ENCODE peak calls at places on chromosomes 13 and 19, in four cellular contexts. One of them, this sample, is unnamed.

GRCh38 chr13:91358384-91358776 is 10.9 kb downstream of the MIR17HG start:
- DNase-seq in mesenchymal stem cell: no peak
- DNase-seq in H9: no peak
- DNase-seq in H1: no peak
- DNase-seq in this sample: no peak

GRCh38 chr13:62387642-62388041 is 972.0 kb upstream of the PCDH20 start:
- DNase-seq in H9: no peak
- DNase-seq in H1: no peak
- DNase-seq in mesenchymal stem cell: peak; percentile 6
- DNase-seq in this sample: no peak

GRCh38 chr13:100563779-100564178 is 24.8 kb downstream of the GGACT start:
- DNase-seq in H1: no peak
- DNase-seq in H9: no peak
- DNase-seq in mesenchymal stem cell: no peak
- DNase-seq in this sample: no peak

GRCh38 chr13:94481966-94482365 is 2.5 kb upstream of the DCT start:
- DNase-seq in mesenchymal stem cell: peak; percentile 45
- DNase-seq in H9: no peak
- DNase-seq in H1: no peak
- DNase-seq in this sample: no peak

GRCh38 chr19:33440682-33441081 is 67.2 kb downstream of the CEBPG start:
- DNase-seq in H9: no peak
- DNase-seq in mesenchymal stem cell: no peak
- DNase-seq in H1: no peak
- DNase-seq in this sample: no peak

GRCh38 chr13:30861163-30861562 is 44.9 kb upstream of the MEDAG start:
- DNase-seq in H9: no peak
- DNase-seq in H1: no peak
- DNase-seq in mesenchymal stem cell: no peak
- DNase-seq in this sample: no peak

GRCh38 chr19:46618670-46619231 is 6.1 kb downstream of the PTGIR start:
- DNase-seq in H9: no peak
- DNase-seq in H1: no peak
- DNase-seq in mesenchymal stem cell: no peak
- DNase-seq in this sample: no peak

GRCh38 chr19:5691205-5691929 is 1.3 kb downstream of the RPL36 start:
- DNase-seq in H1: no peak
- DNase-seq in H9: peak; percentile 37
- DNase-seq in mesenchymal stem cell: peak; percentile 47
- DNase-seq in this sample: no peak

GRCh38 chr13:66665991-66666390 is 564.1 kb downstream of the PCDH9 start:
- DNase-seq in mesenchymal stem cell: peak; percentile 94
- DNase-seq in H1: no peak
- DNase-seq in H9: peak; percentile 51
- DNase-seq in this sample: peak; percentile 61

GRCh38 chr19:55680339-55681130 is 5.5 kb downstream of the EPN1 start:
- DNase-seq in mesenchymal stem cell: no peak
- DNase-seq in H9: no peak
- DNase-seq in H1: no peak
- DNase-seq in this sample: no peak

GRCh38 chr19:51570962-51571575 is at the start of gene ZNF175:
- DNase-seq in mesenchymal stem cell: peak; percentile 97
- DNase-seq in H1: peak; percentile 91
- DNase-seq in H9: peak; percentile 88
- DNase-seq in this sample: peak; percentile 95

GRCh38 chr13:71513414-71514063 is 353.5 kb downstream of the DACH1 start:
- DNase-seq in H9: no peak
- DNase-seq in H1: no peak
- DNase-seq in mesenchymal stem cell: no peak
- DNase-seq in this sample: no peak

GRCh38 chr13:113584205-113584869 is at the start of gene TFDP1:
- DNase-seq in mesenchymal stem cell: peak; percentile 80
- DNase-seq in H1: peak; percentile 62
- DNase-seq in H9: peak; percentile 77
- DNase-seq in this sample: peak; percentile 84

GRCh38 chr19:11984986-11985385 is 20.1 kb downstream of the ZNF763 start:
- DNase-seq in H9: peak; percentile 48
- DNase-seq in mesenchymal stem cell: no peak
- DNase-seq in H1: no peak
- DNase-seq in this sample: no peak

GRCh38 chr19:42268142-42268703 is 829 bp upstream of the CIC start:
- DNase-seq in H9: peak; percentile 99
- DNase-seq in mesenchymal stem cell: peak; percentile 100
- DNase-seq in H1: peak; percentile 99
- DNase-seq in this sample: peak; percentile 99

GRCh38 chr13:80123945-80124344 is 217.0 kb downstream of the SPRY2 start:
- DNase-seq in H1: no peak
- DNase-seq in H9: no peak
- DNase-seq in mesenchymal stem cell: no peak
- DNase-seq in this sample: no peak

GRCh38 chr13:100235311-100235901 is 146.5 kb downstream of the PCCA start:
- DNase-seq in H9: no peak
- DNase-seq in H1: no peak
- DNase-seq in mesenchymal stem cell: peak; percentile 52
- DNase-seq in this sample: peak; percentile 20

GRCh38 chr19:6800991-6801396 is 28.5 kb downstream of the VAV1 start:
- DNase-seq in H9: peak; percentile 30
- DNase-seq in H1: no peak
- DNase-seq in mesenchymal stem cell: no peak
- DNase-seq in this sample: no peak

GRCh38 chr19:39372047-39372802 is 18.7 kb downstream of the PAF1 start:
- DNase-seq in mesenchymal stem cell: peak; percentile 72
- DNase-seq in H1: no peak
- DNase-seq in H9: no peak
- DNase-seq in this sample: no peak

GRCh38 chr19:57887195-57887941 is 1.5 kb downstream of the ZNF814 start:
- DNase-seq in H1: peak; percentile 50
- DNase-seq in H9: peak; percentile 65
- DNase-seq in mesenchymal stem cell: peak; percentile 19
- DNase-seq in this sample: peak; percentile 17

GRCh38 chr19:4389064-4389375 is 11.3 kb downstream of the SH3GL1 start:
- DNase-seq in H9: no peak
- DNase-seq in mesenchymal stem cell: no peak
- DNase-seq in H1: no peak
- DNase-seq in this sample: no peak

GRCh38 chr19:4389511-4390016 is 10.8 kb downstream of the SH3GL1 start:
- DNase-seq in H1: no peak
- DNase-seq in mesenchymal stem cell: no peak
- DNase-seq in H9: no peak
- DNase-seq in this sample: no peak

GRCh38 chr19:4386038-4386782 is 14.1 kb downstream of the SH3GL1 start:
- DNase-seq in mesenchymal stem cell: no peak
- DNase-seq in H1: no peak
- DNase-seq in H9: no peak
- DNase-seq in this sample: no peak

GRCh38 chr19:4390017-4390861 is 10.1 kb downstream of the SH3GL1 start:
- DNase-seq in mesenchymal stem cell: peak; percentile 67
- DNase-seq in H9: peak; percentile 82
- DNase-seq in H1: peak; percentile 51
- DNase-seq in this sample: no peak

GRCh38 chr19:4388171-4389063 is 11.9 kb downstream of the SH3GL1 start:
- DNase-seq in H9: no peak
- DNase-seq in mesenchymal stem cell: no peak
- DNase-seq in H1: no peak
- DNase-seq in this sample: no peak
- H3K4me1 ChIP-seq in H9: no peaks in the 10 kb centered on the region
- H3K4me1 ChIP-seq in mesenchymal stem cell: peaks cover 64% of the 10 kb centered on the region
- H3K4me1 ChIP-seq in H1: peaks cover 10% of the 10 kb centered on the region
- H3K4me1 ChIP-seq in this sample: peaks cover 37% of the 10 kb centered on the region

GRCh38 chr19:927707-928401 is 2.0 kb downstream of the ARID3A start:
- DNase-seq in H9: peak; percentile 73
- DNase-seq in H1: no peak
- DNase-seq in mesenchymal stem cell: peak; percentile 41
- DNase-seq in this sample: no peak
- H3K27ac ChIP-seq in H9: no peak overlapping the region
- H3K27ac ChIP-seq in H1: no peak overlapping the region
- H3K27ac ChIP-seq in mesenchymal stem cell: peak overlapping the region; percentile 79
- H3K27ac ChIP-seq in this sample: peak overlapping the region; percentile 71

DNA sequence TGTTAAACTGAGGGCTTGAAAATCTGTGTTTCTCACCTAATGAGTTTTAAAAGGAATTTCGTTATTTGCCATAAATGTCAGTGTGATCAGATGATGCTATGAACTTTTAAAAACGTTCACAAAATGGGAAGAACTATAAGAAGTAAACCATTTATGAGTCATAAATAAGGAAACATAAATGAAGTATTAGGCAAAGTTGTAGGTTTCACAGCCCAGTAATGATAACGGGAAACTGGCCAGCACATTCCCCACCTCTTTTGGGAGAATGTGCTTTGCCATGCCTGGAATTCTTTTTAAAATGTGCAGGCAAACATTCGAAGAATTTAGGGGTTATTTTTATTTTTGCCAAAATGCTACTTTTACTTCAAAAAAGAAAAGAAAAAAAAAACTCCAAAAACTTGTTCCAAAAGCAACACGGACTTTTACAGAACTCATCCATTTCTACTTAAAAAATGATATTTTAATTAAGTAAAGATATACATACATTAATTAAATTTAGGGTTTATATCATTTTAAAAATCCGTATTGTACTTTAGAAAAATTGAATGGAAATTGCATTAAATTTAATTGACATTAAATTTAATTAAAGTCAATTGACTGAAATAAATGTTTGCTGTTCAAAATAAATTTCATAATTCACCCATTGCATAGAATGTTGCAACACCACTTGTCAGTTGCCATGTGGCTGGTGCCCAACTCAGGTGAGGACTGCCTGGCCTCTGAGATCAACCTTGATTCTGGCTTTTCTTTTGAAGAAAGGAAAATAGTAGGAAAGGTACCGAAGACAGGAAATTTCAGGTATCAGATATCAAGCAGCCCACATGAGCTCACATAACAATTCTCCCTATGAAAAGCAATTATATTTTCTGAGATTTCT is 1198.5 kb downstream of the EFNB2 start:
- DNase-seq in H9: no peak
- DNase-seq in H1: no peak
- DNase-seq in mesenchymal stem cell: no peak
- DNase-seq in this sample: no peak
- H2BK12ac ChIP-seq in H9: no peak overlapping the region
- H2BK12ac ChIP-seq in H1: no peak overlapping the region
- H2BK12ac ChIP-seq in mesenchymal stem cell: no peak overlapping the region
- H2BK12ac ChIP-seq in this sample: no peak overlapping the region

GRCh38 chr13:86729206-86729605 is 930.0 kb upstream of the SLITRK6 start:
- DNase-seq in H9: no peak
- DNase-seq in H1: no peak
- DNase-seq in mesenchymal stem cell: no peak
- DNase-seq in this sample: no peak
- H3K4me1 ChIP-seq in H9: no peaks in the 10 kb centered on the region
- H3K4me1 ChIP-seq in H1: no peaks in the 10 kb centered on the region
- H3K4me1 ChIP-seq in mesenchymal stem cell: no peaks in the 10 kb centered on the region
- H3K4me1 ChIP-seq in this sample: no peaks in the 10 kb centered on the region

GRCh38 chr13:73189766-73190165 is 131.0 kb downstream of the KLF5 start:
- DNase-seq in H9: no peak
- DNase-seq in H1: no peak
- DNase-seq in mesenchymal stem cell: no peak
- DNase-seq in this sample: no peak
- H3K27ac ChIP-seq in H9: no peak overlapping the region
- H3K27ac ChIP-seq in H1: no peak overlapping the region
- H3K27ac ChIP-seq in mesenchymal stem cell: no peak overlapping the region
- H3K27ac ChIP-seq in this sample: no peak overlapping the region

GRCh38 chr13:110546933-110547332 is 14.6 kb downstream of the RAB20 start:
- DNase-seq in H1: no peak
- DNase-seq in H9: no peak
- DNase-seq in mesenchymal stem cell: peak; percentile 90
- DNase-seq in this sample: no peak

GRCh38 chr13:110542311-110542796 is 19.2 kb downstream of the RAB20 start:
- DNase-seq in mesenchymal stem cell: no peak
- DNase-seq in H9: no peak
- DNase-seq in H1: no peak
- DNase-seq in this sample: no peak

GRCh38 chr13:110549795-110550160 is 11.7 kb downstream of the RAB20 start:
- DNase-seq in H1: no peak
- DNase-seq in mesenchymal stem cell: no peak
- DNase-seq in H9: no peak
- DNase-seq in this sample: no peak

GRCh38 chr13:110548891-110549794 is 12.4 kb downstream of the RAB20 start:
- DNase-seq in mesenchymal stem cell: no peak
- DNase-seq in H1: no peak
- DNase-seq in H9: no peak
- DNase-seq in this sample: no peak

DNA sequence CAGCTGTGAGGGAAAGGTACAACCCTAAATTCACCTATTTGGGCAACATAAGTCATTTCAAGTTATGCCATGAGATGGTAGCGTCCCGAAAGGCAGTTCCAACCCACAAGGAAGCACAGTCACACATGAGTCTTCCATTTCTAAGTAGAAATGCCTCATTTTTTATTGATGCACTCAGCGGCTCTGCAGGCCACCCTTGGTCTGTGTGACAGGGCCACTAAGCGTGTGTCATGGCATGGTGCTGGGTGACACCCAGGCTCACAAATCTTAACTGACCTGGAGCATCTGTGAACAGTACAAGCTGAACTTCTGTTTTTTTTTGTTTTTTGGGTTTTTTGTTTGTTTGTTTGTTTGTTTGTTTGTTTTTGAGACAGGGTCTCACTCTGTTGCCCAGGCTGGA is 15.1 kb downstream of the RAB20 start:
- DNase-seq in mesenchymal stem cell: no peak
- DNase-seq in H9: no peak
- DNase-seq in H1: no peak
- DNase-seq in this sample: no peak
- H2BK12ac ChIP-seq in mesenchymal stem cell: no peak overlapping the region
- H2BK12ac ChIP-seq in H9: no peak overlapping the region
- H2BK12ac ChIP-seq in H1: no peak overlapping the region
- H2BK12ac ChIP-seq in this sample: no peak overlapping the region

GRCh38 chr19:32392946-32393345 is 12.6 kb upstream of the DPY19L3 start:
- DNase-seq in H9: no peak
- DNase-seq in H1: no peak
- DNase-seq in mesenchymal stem cell: no peak
- DNase-seq in this sample: no peak

GRCh38 chr19:32392142-32392541 is 13.4 kb upstream of the DPY19L3 start:
- DNase-seq in mesenchymal stem cell: no peak
- DNase-seq in H9: no peak
- DNase-seq in H1: no peak
- DNase-seq in this sample: no peak

GRCh38 chr19:32396046-32396652 is 9.4 kb upstream of the DPY19L3 start:
- DNase-seq in mesenchymal stem cell: no peak
- DNase-seq in H1: no peak
- DNase-seq in H9: no peak
- DNase-seq in this sample: no peak

GRCh38 chr19:32401992-32402391 is 3.6 kb upstream of the DPY19L3 start:
- DNase-seq in H9: no peak
- DNase-seq in mesenchymal stem cell: no peak
- DNase-seq in H1: no peak
- DNase-seq in this sample: no peak

DNA sequence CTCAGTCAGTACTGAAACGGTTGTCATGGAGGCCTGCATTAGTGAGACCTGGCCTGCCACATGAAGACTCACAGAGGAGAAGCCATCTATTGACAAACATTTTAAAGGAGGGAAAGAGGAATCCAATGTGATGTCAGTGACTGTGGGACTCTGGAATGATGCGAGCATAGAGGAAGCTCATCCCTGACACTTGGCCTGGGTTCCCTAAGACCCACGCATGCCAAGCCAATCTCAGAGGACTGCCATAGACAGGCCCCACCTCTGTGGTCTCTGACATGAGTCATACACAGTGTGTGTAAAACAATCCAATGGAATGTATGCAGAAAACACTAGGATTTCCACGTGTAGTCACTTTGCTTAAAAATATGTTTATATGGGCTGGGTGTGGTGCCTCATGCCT is 7.8 kb upstream of the DPY19L3 start:
- DNase-seq in mesenchymal stem cell: peak; percentile 62
- DNase-seq in H9: no peak
- DNase-seq in H1: no peak
- DNase-seq in this sample: no peak
- H3K4me1 ChIP-seq in mesenchymal stem cell: peaks cover 3% of the 10 kb centered on the region
- H3K4me1 ChIP-seq in H9: no peaks in the 10 kb centered on the region
- H3K4me1 ChIP-seq in H1: no peaks in the 10 kb centered on the region
- H3K4me1 ChIP-seq in this sample: no peaks in the 10 kb centered on the region

This sample was measured in neuronal stem cell.